ENCODE peak calls at places on chromosomes 3 and 15, in seven cellular contexts. One of them, this sample, is unnamed.

GRCh38 chr3:59425942-59426341 is 376.1 kb upstream of the CFAP20DC start:
- DNase-seq in GM12878: no peak
- DNase-seq in H1: no peak
- DNase-seq in SK-N-SH: no peak
- DNase-seq in HCT116: no peak
- DNase-seq in K562: no peak
- DNase-seq in HepG2: no peak
- DNase-seq in this sample: no peak

GRCh38 chr15:68418611-68419161 is 13.3 kb downstream of the ITGA11 start:
- DNase-seq in GM12878: no peak
- DNase-seq in SK-N-SH: no peak
- DNase-seq in HCT116: no peak
- DNase-seq in HepG2: no peak
- DNase-seq in K562: peak; percentile 4
- DNase-seq in H1: no peak
- DNase-seq in this sample: no peak

GRCh38 chr15:55710286-55710685 is 32.7 kb downstream of the PRTG start:
- DNase-seq in K562: no peak
- DNase-seq in HCT116: no peak
- DNase-seq in GM12878: no peak
- DNase-seq in HepG2: no peak
- DNase-seq in SK-N-SH: no peak
- DNase-seq in H1: no peak
- DNase-seq in this sample: no peak

GRCh38 chr3:45218578-45219390 is 7.3 kb downstream of the TMEM158 start:
- DNase-seq in HepG2: no peak
- DNase-seq in SK-N-SH: no peak
- DNase-seq in HCT116: no peak
- DNase-seq in H1: no peak
- DNase-seq in GM12878: no peak
- DNase-seq in K562: peak; percentile 71
- DNase-seq in this sample: no peak

GRCh38 chr3:6287063-6287462 is 573.9 kb upstream of the GRM7 start:
- DNase-seq in SK-N-SH: no peak
- DNase-seq in H1: no peak
- DNase-seq in HepG2: no peak
- DNase-seq in K562: no peak
- DNase-seq in GM12878: no peak
- DNase-seq in HCT116: no peak
- DNase-seq in this sample: no peak

GRCh38 chr15:78207641-78208340 is 26.6 kb downstream of the ACSBG1 start:
- DNase-seq in HCT116: no peak
- DNase-seq in HepG2: no peak
- DNase-seq in GM12878: no peak
- DNase-seq in SK-N-SH: no peak
- DNase-seq in H1: no peak
- DNase-seq in K562: no peak
- DNase-seq in this sample: no peak

GRCh38 chr15:31325432-31325975 is 1.1 kb upstream of the KLF13 start:
- DNase-seq in GM12878: no peak
- DNase-seq in H1: no peak
- DNase-seq in HCT116: no peak
- DNase-seq in SK-N-SH: peak; percentile 82
- DNase-seq in HepG2: no peak
- DNase-seq in K562: peak; percentile 13
- DNase-seq in this sample: no peak

GRCh38 chr3:58572634-58573230 is 4.5 kb downstream of the FAM107A start:
- DNase-seq in SK-N-SH: no peak
- DNase-seq in GM12878: no peak
- DNase-seq in H1: no peak
- DNase-seq in HepG2: no peak
- DNase-seq in K562: no peak
- DNase-seq in HCT116: no peak
- DNase-seq in this sample: no peak

GRCh38 chr3:142866841-142867631 is 21.8 kb downstream of the PCOLCE2 start:
- DNase-seq in HCT116: peak; percentile 45
- DNase-seq in H1: peak; percentile 84
- DNase-seq in GM12878: no peak
- DNase-seq in HepG2: no peak
- DNase-seq in K562: peak; percentile 76
- DNase-seq in SK-N-SH: no peak
- DNase-seq in this sample: peak; percentile 81

GRCh38 chr15:77002436-77002835 is 7.5 kb downstream of the PSTPIP1 start:
- DNase-seq in H1: no peak
- DNase-seq in SK-N-SH: no peak
- DNase-seq in K562: no peak
- DNase-seq in HepG2: no peak
- DNase-seq in GM12878: no peak
- DNase-seq in HCT116: no peak
- DNase-seq in this sample: no peak

GRCh38 chr15:77869021-77869895 is 208.3 kb downstream of the TBC1D2B start:
- DNase-seq in H1: no peak
- DNase-seq in K562: no peak
- DNase-seq in HepG2: no peak
- DNase-seq in HCT116: no peak
- DNase-seq in SK-N-SH: no peak
- DNase-seq in GM12878: no peak
- DNase-seq in this sample: no peak

GRCh38 chr15:52010633-52011595 is 8.1 kb upstream of the MAPK6 start:
- DNase-seq in HCT116: peak; percentile 48
- DNase-seq in K562: peak; percentile 84
- DNase-seq in GM12878: peak; percentile 68
- DNase-seq in HepG2: peak; percentile 39
- DNase-seq in SK-N-SH: no peak
- DNase-seq in H1: no peak
- DNase-seq in this sample: no peak

GRCh38 chr3:32759342-32759741 is 58.5 kb upstream of the TRIM71 start:
- DNase-seq in HepG2: no peak
- DNase-seq in H1: no peak
- DNase-seq in K562: peak; percentile 47
- DNase-seq in HCT116: no peak
- DNase-seq in SK-N-SH: no peak
- DNase-seq in GM12878: no peak
- DNase-seq in this sample: no peak

GRCh38 chr3:55406666-55407425 is 80.3 kb downstream of the WNT5A start:
- DNase-seq in K562: no peak
- DNase-seq in HepG2: no peak
- DNase-seq in GM12878: no peak
- DNase-seq in SK-N-SH: no peak
- DNase-seq in HCT116: no peak
- DNase-seq in H1: no peak
- DNase-seq in this sample: no peak

GRCh38 chr15:62886431-62887071 is 156.0 kb upstream of the TPM1 start:
- DNase-seq in HCT116: no peak
- DNase-seq in H1: no peak
- DNase-seq in GM12878: no peak
- DNase-seq in HepG2: peak; percentile 97
- DNase-seq in K562: no peak
- DNase-seq in SK-N-SH: no peak
- DNase-seq in this sample: peak; percentile 57

DNA sequence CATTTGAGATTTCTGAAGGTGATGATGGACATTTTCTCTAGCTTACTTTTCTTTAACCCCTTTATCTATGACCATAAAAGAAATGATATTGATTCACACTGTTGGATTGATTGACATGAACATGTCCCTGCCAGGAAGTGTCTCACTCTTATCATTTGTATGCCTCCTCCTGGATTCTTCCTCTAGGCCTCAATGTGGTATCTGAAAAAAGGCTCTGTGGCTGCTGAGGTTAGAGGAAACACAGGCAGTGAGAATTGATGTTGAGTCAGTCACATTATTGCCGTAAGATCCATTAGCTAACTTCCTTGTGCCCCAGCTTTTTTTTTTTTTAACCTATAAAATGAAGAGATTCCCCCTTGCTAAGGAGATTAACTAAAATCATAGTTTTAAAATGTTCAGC is 8.0 kb upstream of the THRB start:
- DNase-seq in GM12878: no peak
- DNase-seq in HepG2: no peak
- DNase-seq in H1: no peak
- DNase-seq in SK-N-SH: no peak
- DNase-seq in K562: peak; percentile 72
- DNase-seq in HCT116: no peak
- DNase-seq in this sample: no peak
- TF ChIP-seq YY1 in GM12878: no peak
- TF ChIP-seq YY1 in HepG2: no peak
- TF ChIP-seq YY1 in H1: no peak
- TF ChIP-seq YY1 in SK-N-SH: no peak
- TF ChIP-seq YY1 in K562: no peak
- TF ChIP-seq YY1 in HCT116: no peak
- TF ChIP-seq YY1 in this sample: no peak

GRCh38 chr15:25234831-25235230 is 204.0 kb downstream of the UBE3A start:
- DNase-seq in HepG2: no peak
- DNase-seq in SK-N-SH: no peak
- DNase-seq in GM12878: no peak
- DNase-seq in H1: no peak
- DNase-seq in K562: no peak
- DNase-seq in HCT116: no peak
- DNase-seq in this sample: no peak

GRCh38 chr15:25236861-25237155 is 202.0 kb downstream of the UBE3A start:
- DNase-seq in GM12878: no peak
- DNase-seq in SK-N-SH: no peak
- DNase-seq in HepG2: no peak
- DNase-seq in H1: no peak
- DNase-seq in K562: no peak
- DNase-seq in HCT116: no peak
- DNase-seq in this sample: no peak

GRCh38 chr15:25235391-25235790 is 203.4 kb downstream of the UBE3A start:
- DNase-seq in HepG2: no peak
- DNase-seq in SK-N-SH: no peak
- DNase-seq in GM12878: no peak
- DNase-seq in HCT116: no peak
- DNase-seq in H1: no peak
- DNase-seq in K562: no peak
- DNase-seq in this sample: no peak

GRCh38 chr15:25236143-25236860 is 202.5 kb downstream of the UBE3A start:
- DNase-seq in SK-N-SH: no peak
- DNase-seq in HCT116: no peak
- DNase-seq in H1: no peak
- DNase-seq in HepG2: no peak
- DNase-seq in K562: no peak
- DNase-seq in GM12878: no peak
- DNase-seq in this sample: no peak

DNA sequence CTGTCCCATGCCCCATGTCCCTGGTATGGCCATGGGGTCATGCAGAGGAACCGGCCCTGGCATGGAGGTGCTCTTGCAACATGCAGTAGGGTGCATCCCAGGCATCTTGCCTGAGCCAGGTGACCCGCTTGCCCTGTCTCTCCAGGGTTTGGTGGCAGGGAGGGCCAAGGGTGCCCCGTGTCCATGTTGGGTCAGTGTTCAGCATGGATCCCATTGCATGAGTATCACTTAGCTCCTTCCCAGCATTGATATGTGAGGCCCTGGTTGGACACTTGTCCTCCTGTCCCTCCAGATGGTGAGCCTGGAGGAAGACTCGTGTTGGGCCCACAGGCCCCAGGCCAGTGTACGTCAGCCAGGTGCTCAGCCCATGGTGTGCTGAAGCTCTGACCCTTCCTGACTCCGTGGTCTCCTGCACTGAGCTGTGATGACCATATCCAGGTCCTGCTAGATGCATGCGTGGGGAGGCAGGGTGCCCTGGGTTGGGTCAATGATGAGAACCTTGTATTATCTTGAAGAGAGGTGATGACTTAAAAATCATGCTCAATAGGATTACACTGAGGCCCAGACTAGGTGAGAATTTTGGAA is 205.0 kb downstream of the UBE3A start:
- DNase-seq in HepG2: no peak
- DNase-seq in SK-N-SH: no peak
- DNase-seq in K562: no peak
- DNase-seq in GM12878: no peak
- DNase-seq in HCT116: no peak
- DNase-seq in H1: no peak
- DNase-seq in this sample: no peak
- H3K9me3 ChIP-seq in HepG2: peaks cover 100% of the 10 kb centered on the region
- H3K9me3 ChIP-seq in SK-N-SH: no peaks in the 10 kb centered on the region
- H3K9me3 ChIP-seq in K562: no peaks in the 10 kb centered on the region
- H3K9me3 ChIP-seq in GM12878: no peaks in the 10 kb centered on the region
- H3K9me3 ChIP-seq in HCT116: peaks cover 40% of the 10 kb centered on the region
- H3K9me3 ChIP-seq in H1: peaks cover 80% of the 10 kb centered on the region
- H3K9me3 ChIP-seq in this sample: no peaks in the 10 kb centered on the region

GRCh38 chr3:8520816-8521415 is 19.3 kb downstream of the LMCD1 start:
- DNase-seq in K562: no peak
- DNase-seq in H1: no peak
- DNase-seq in SK-N-SH: no peak
- DNase-seq in HCT116: no peak
- DNase-seq in HepG2: no peak
- DNase-seq in GM12878: no peak
- DNase-seq in this sample: no peak
- H3K36me3 ChIP-seq in K562: no peaks in the 10 kb centered on the region
- H3K36me3 ChIP-seq in H1: no peaks in the 10 kb centered on the region
- H3K36me3 ChIP-seq in SK-N-SH: no peaks in the 10 kb centered on the region
- H3K36me3 ChIP-seq in HCT116: no peaks in the 10 kb centered on the region
- H3K36me3 ChIP-seq in HepG2: peaks cover 1% of the 10 kb centered on the region
- H3K36me3 ChIP-seq in GM12878: no peaks in the 10 kb centered on the region
- H3K36me3 ChIP-seq in this sample: peaks cover 18% of the 10 kb centered on the region

GRCh38 chr15:85869124-85869523 is 74.4 kb upstream of the KLHL25 start:
- DNase-seq in K562: no peak
- DNase-seq in HepG2: no peak
- DNase-seq in SK-N-SH: no peak
- DNase-seq in H1: no peak
- DNase-seq in HCT116: no peak
- DNase-seq in GM12878: no peak
- DNase-seq in this sample: no peak

GRCh38 chr15:85870216-85871014 is 75.7 kb upstream of the KLHL25 start:
- DNase-seq in GM12878: no peak
- DNase-seq in K562: no peak
- DNase-seq in SK-N-SH: no peak
- DNase-seq in H1: no peak
- DNase-seq in HepG2: no peak
- DNase-seq in HCT116: no peak
- DNase-seq in this sample: no peak

GRCh38 chr15:85867250-85867649 is 72.5 kb upstream of the KLHL25 start:
- DNase-seq in H1: no peak
- DNase-seq in HepG2: no peak
- DNase-seq in GM12878: no peak
- DNase-seq in SK-N-SH: no peak
- DNase-seq in HCT116: no peak
- DNase-seq in K562: no peak
- DNase-seq in this sample: no peak

GRCh38 chr15:85860394-85861161 is 65.9 kb upstream of the KLHL25 start:
- DNase-seq in K562: no peak
- DNase-seq in GM12878: no peak
- DNase-seq in HCT116: no peak
- DNase-seq in SK-N-SH: no peak
- DNase-seq in HepG2: no peak
- DNase-seq in H1: no peak
- DNase-seq in this sample: no peak

DNA sequence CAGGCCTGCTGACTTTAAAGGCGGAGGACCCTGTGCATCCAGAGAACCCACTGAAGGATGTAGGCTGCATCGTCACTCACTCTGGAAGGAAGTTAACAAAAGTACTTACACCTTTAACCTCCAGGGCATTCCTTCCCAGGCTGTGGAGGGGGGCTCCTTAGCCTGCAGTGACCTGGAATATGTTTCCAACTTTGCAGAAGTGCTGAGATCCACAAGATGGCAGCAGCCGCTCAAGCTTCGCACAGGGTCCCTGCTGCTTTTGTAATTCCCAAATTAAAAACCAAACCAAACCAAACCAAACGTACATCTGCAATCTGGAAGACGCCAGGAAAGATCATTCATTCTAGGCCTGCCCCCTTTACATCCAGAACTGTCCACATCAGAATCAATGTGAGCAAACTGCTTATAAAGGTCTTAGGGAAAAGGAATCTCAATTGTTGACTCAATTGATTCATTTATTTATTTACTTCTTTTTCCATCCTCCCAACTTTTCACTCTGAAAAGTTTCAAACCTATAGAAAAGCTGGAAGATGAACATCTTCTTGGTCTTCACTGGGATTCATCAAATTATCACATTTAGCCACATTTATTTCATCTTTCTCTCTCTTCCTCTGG is 70.5 kb upstream of the KLHL25 start:
- DNase-seq in HepG2: peak; percentile 11
- DNase-seq in HCT116: peak; percentile 19
- DNase-seq in GM12878: no peak
- DNase-seq in SK-N-SH: peak; percentile 71
- DNase-seq in K562: peak; percentile 38
- DNase-seq in H1: peak; percentile 79
- DNase-seq in this sample: peak; percentile 81
- TF ChIP-seq YY1 in HepG2: no peak
- TF ChIP-seq YY1 in HCT116: no peak
- TF ChIP-seq YY1 in GM12878: no peak
- TF ChIP-seq YY1 in SK-N-SH: no peak
- TF ChIP-seq YY1 in K562: no peak
- TF ChIP-seq YY1 in H1: no peak
- TF ChIP-seq YY1 in this sample: no peak